ENCODE peak calls at places on chromosome 3, in nine cellular contexts. Q is CD8-positive, alpha-beta T cell; E is heart right ventricle; L is pancreas; W is AG09319; Y is stomach; Z is mucosa of descending colon; S is ascending aorta; J is left lung. G is an unnamed sample.

GRCh38 chr3:133854971-133855370 is 40.7 kb downstream of the RAB6B start:
- DNase-seq in W (no peak), E (no peak), Z (no peak), L (no peak), S (no peak), Q (no peak), Y (no peak), J (no peak), G (no peak)

GRCh38 chr3:71022552-71023335 is 560.8 kb downstream of the FOXP1 start:
- DNase-seq in Q (no peak), L (no peak), J (no peak), Z (no peak), W (no peak), Y (no peak), E (no peak), S (no peak), G (no peak)

GRCh38 chr3:123287962-123288302 is 86.2 kb downstream of the SEC22A start:
- DNase-seq in Z (no peak), S (no peak), Y (no peak), W (no peak), L (no peak), J (no peak), E (no peak), Q (peak), G (no peak)

GRCh38 chr3:127697531-127698240 is 24.9 kb downstream of the ABTB1 start:
- DNase-seq in W (peak), J (peak), Y (peak), L (peak), Z (peak), E (peak), Q (no peak), S (peak), G (peak)

GRCh38 chr3:71370467-71370866 is 213.1 kb downstream of the FOXP1 start:
- DNase-seq in L (no peak), Q (no peak), S (no peak), J (no peak), W (no peak), Y (no peak), Z (no peak), E (no peak), G (no peak)

GRCh38 chr3:60365360-60365759 is 885.9 kb downstream of the FHIT start:
- DNase-seq in J (no peak), S (no peak), Y (no peak), Q (no peak), L (no peak), Z (no peak), E (no peak), W (no peak), G (no peak)

GRCh38 chr3:50807266-50807665 is 132.5 kb downstream of the DOCK3 start:
- DNase-seq in J (no peak), W (no peak), Y (peak), Q (no peak), L (peak), Z (no peak), E (no peak), S (no peak), G (no peak)

GRCh38 chr3:69425249-69425648 is 39.4 kb upstream of the FRMD4B start:
- DNase-seq in Z (no peak), W (no peak), J (no peak), E (no peak), L (no peak), Y (no peak), Q (no peak), S (no peak), G (no peak)

GRCh38 chr3:192607798-192608197 is 119.5 kb downstream of the FGF12 start:
- DNase-seq in L (no peak), Q (no peak), Z (no peak), E (no peak), W (no peak), Y (no peak), S (no peak), J (no peak), G (no peak)

GRCh38 chr3:100030346-100030745 is 84.0 kb downstream of the FILIP1L start:
- DNase-seq in Y (no peak), E (no peak), J (no peak), S (no peak), L (no peak), Z (no peak), Q (no peak), W (no peak), G (no peak)

GRCh38 chr3:78255403-78255802 is 1215.5 kb downstream of the ROBO2 start:
- DNase-seq in E (no peak), Z (no peak), J (no peak), L (no peak), Y (no peak), S (no peak), Q (no peak), W (peak), G (no peak)

GRCh38 chr3:52188586-52189404 is 9.2 kb upstream of the ALAS1 start:
- DNase-seq in S (no peak), Z (no peak), L (no peak), E (no peak), Q (no peak), W (no peak), J (no peak), Y (peak), G (no peak)

GRCh38 chr3:161310649-161311423 is 60.5 kb downstream of the SPTSSB start:
- DNase-seq in Z (no peak), J (no peak), L (no peak), E (no peak), S (no peak), Y (no peak), W (no peak), Q (peak), G (no peak)

DNA sequence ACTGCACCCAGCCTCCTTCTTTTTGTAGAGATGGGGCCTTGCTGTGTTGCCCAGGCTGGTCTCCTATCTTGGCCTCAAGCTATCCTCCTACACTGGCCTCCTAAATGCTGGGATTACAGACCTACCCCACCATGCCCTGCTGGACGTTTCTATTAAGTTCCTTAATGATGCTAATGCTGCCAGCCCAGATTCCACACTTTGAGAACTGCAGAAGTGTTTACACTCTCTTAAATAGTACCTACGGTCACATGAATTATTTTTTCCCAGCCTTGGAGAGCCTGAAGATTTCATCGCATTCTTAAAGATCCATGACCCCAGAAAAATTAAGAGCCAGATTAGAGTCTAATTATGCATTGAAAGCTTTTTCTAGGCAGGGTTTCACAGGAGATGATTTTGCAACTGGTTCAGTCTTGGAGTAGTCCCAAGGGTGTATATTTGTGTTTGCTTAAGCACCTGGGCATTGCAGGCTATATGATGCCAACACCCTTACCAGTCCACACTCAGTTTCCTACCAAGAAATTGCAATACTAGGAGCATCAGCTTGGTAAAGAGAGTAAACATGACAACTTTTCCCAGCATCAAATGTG is 36.6 kb downstream of the TM4SF4 start:
- DNase-seq in Z (no peak), W (no peak), L (no peak), E (no peak), Y (no peak), Q (no peak), S (no peak), J (no peak), G (no peak)
- TF ChIP-seq CTCF in Z (no peak), W (no peak), L (no peak), E (no peak), Y (no peak), Q (no peak), S (no peak), J (no peak), G (no peak)

DNA sequence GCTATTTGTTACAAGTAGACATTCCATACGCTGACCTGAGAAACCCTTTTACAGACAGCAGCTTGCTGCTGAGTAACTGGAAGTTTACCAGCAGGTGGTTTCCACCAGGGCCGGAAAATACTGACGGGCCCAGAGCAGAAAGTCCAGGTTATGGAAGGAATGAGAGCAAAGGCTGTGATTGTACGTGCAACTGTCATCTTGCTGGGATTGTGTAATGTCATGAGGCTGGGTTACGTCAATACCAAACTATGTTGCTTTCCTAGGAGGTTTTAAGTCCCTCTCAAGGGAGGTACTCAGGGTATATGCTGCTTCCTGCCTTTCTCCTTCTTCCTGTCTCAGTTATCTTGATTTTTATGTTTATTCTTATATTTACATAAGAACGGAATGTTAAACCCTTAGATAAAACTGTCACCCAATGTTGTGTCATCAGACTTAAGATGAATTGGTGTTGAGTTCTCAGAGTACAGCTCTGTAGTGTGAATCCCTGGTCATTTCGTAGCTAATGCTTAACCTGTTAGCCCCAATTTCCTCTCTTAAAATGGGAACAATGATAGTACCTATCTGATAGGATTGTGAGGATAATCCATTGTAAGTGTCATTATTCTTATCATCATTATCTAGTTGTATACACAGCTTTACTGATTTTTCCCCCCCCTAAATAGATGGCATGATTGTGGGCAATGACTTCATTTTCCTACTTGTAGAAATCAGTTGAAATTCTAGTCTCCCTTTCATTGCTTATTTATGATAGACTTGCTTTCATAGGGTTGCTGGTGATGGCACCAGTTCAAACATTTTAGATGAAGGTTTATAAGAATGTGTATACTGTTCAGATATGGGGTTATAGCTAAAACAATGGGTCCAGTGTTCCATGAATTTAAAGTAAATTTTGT is 101.4 kb downstream of the FNDC3B start:
- DNase-seq in J (peak), Y (no peak), Q (no peak), Z (no peak), L (no peak), W (peak), E (no peak), S (no peak), G (no peak)
- TF ChIP-seq CTCF in J (no peak), Y (no peak), Q (no peak), Z (no peak), L (no peak), W (no peak), E (no peak), S (no peak), G (no peak)

DNA sequence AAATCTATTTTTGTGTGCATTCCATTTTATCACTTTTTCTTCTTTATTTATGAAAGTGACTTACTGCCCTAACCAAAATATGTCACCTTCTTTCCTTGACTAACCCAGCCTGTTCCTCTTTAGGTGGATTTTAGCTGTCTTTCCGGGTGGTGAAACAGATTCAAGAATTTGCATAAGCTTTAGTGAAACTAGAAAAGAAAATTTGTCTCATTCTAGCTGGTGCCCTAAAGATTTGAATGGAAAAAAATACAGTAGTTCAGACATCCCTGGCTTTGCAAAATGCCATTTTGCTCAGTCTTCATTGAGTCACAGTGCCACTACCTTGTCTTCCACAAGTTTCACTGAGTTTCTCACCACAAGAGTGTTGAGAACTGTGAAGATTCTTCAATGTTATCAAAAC is 28.2 kb upstream of the CCDC50 start:
- DNase-seq in Z (no peak), L (no peak), S (no peak), E (no peak), Q (no peak), J (no peak), Y (no peak), W (no peak), G (no peak)
- TF ChIP-seq CTCF in Z (no peak), L (no peak), S (no peak), E (no peak), Q (no peak), J (no peak), Y (no peak), W (no peak), G (no peak)

DNA sequence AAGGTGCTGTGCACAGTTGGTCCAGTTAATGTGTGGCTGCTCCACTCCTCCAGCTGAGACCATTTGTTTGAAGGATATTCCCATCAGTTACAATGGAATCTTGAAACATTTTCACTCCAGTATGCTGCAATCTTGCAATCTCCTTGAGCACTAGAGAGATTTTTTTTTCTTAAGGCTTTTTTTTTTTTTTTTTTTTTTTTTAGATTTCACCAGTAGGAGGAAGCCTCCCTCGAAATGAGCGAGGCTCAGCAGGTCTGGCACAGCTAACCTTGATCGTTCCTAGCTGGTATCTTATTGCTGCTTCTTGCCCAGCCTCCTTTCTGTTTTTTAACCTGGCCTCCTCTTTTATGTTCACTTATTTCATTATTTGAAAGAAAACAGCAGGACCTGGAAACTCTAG is 48.1 kb downstream of the RAP2B start:
- DNase-seq in W (no peak), S (no peak), Z (no peak), Y (no peak), E (no peak), L (no peak), Q (no peak), J (no peak), G (no peak)
- TF ChIP-seq CTCF in W (no peak), S (no peak), Z (no peak), Y (no peak), E (no peak), L (no peak), Q (peak), J (no peak), G (no peak)

GRCh38 chr3:17032407-17033034 is 147.8 kb downstream of the PLCL2 start:
- DNase-seq in W (no peak), J (no peak), L (no peak), Y (no peak), E (no peak), Q (no peak), Z (no peak), S (no peak), G (no peak)
- TF ChIP-seq CTCF in W (peak), J (peak), L (peak), Y (no peak), E (peak), Q (peak), Z (peak), S (peak), G (no peak)

DNA sequence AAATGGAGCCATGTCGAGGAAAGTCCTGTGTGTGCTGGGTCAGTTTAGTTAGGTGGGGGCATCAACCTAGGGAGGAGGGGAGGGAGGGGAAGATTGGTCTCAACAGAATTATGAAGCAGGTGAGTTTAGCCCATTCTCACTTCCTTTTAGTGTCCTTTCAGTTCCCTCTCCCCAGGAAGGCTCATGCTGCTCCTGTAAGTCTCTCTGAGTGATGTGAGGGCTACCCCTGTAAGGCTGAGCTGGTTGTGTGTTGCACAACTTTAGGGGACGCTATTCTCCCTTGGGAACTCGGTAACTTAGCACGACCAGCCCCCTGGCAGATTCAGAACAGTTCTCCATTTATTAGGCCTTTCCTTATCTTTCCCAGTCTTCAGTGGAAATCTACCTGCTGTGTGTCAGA is 21.2 kb downstream of the IL5RA start:
- DNase-seq in W (no peak), L (no peak), Q (no peak), S (no peak), Z (no peak), E (no peak), J (no peak), Y (no peak), G (no peak)
- TF ChIP-seq CTCF in W (no peak), L (no peak), Q (no peak), S (no peak), Z (no peak), E (no peak), J (no peak), Y (no peak), G (no peak)

GRCh38 chr3:34011171-34012101 is 213.0 kb downstream of the PDCD6IP start:
- DNase-seq in W (no peak), E (no peak), Q (no peak), Y (no peak), J (no peak), S (no peak), Z (no peak), L (no peak), G (no peak)
- TF ChIP-seq CTCF in W (peak), E (no peak), Q (no peak), Y (no peak), J (no peak), S (no peak), Z (no peak), L (no peak), G (no peak)

GRCh38 chr3:197926418-197926817 is 23.6 kb upstream of the RPL35A start:
- DNase-seq in Y (no peak), W (no peak), J (no peak), Q (no peak), E (no peak), L (no peak), S (no peak), Z (no peak), G (no peak)
- TF ChIP-seq CTCF in Y (no peak), W (no peak), J (no peak), Q (no peak), E (no peak), L (no peak), S (no peak), Z (no peak), G (no peak)

DNA sequence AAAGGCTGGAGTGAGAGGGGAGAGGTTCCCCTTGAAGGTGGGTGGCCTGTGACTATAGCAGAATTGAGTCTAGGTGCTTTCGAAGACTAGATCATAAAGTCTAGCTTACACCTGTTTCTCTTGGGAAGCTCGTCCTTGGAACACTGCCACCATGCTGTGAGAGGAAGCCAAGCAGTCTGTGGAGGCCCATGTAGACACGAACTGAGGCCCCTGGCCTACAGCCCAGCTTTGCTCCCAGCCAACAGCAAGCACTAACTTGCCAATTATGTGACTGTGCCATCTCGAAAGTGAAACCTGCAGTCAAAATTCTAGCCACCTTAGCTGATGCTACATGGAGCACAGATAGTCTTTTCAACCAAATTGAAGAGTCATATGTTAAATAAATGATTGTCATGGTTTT is 190.5 kb upstream of the NECTIN3 start:
- DNase-seq in S (no peak), Y (peak), J (no peak), E (peak), Q (no peak), Z (peak), L (peak), W (no peak), G (no peak)
- TF ChIP-seq CTCF in S (no peak), Y (no peak), J (no peak), E (no peak), Q (no peak), Z (no peak), L (no peak), W (no peak), G (no peak)

GRCh38 chr3:14208977-14209394 is 30.4 kb downstream of the LSM3 start:
- DNase-seq in Z (no peak), J (no peak), Y (no peak), L (no peak), Q (no peak), E (no peak), S (no peak), W (no peak), G (no peak)

GRCh38 chr3:14210281-14210670 is 31.7 kb downstream of the LSM3 start:
- DNase-seq in L (no peak), S (no peak), J (no peak), Y (no peak), Q (no peak), E (no peak), Z (no peak), W (no peak), G (no peak)

GRCh38 chr3:14209596-14210280 is 31.1 kb downstream of the LSM3 start:
- DNase-seq in Y (no peak), L (no peak), Z (no peak), Q (no peak), J (no peak), W (no peak), S (no peak), E (no peak), G (no peak)

GRCh38 chr3:14212032-14212431 is 33.4 kb downstream of the LSM3 start:
- DNase-seq in J (no peak), Q (no peak), S (no peak), Z (no peak), W (no peak), Y (no peak), L (no peak), E (no peak), G (no peak)

GRCh38 chr3:14210843-14211594 is 32.4 kb downstream of the LSM3 start:
- DNase-seq in S (no peak), W (peak), Y (no peak), L (no peak), Z (no peak), E (no peak), Q (no peak), J (no peak), G (no peak)
- TF ChIP-seq CTCF in S (no peak), W (no peak), Y (no peak), L (no peak), Z (no peak), E (no peak), Q (no peak), J (no peak), G (no peak)

G was measured in omental fat pad.